ENCODE peak calls at places on chromosomes 1 and 21, in four cellular contexts. B is left colon, I is right cardiac atrium, J is esophagus mucosa. K is an unnamed sample.

GRCh38 chr1:66452162-66452561 is 81.8 kb upstream of the SGIP1 start:
- ATAC-seq in B (no peak), I (no peak), J (no peak), K (no peak)

GRCh38 chr1:112144738-112145426 is 155.4 kb upstream of the KCND3 start:
- ATAC-seq in B (no peak), I (peak), J (no peak), K (no peak)

GRCh38 chr1:113207019-113207418 is 134.0 kb downstream of the LRIG2 start:
- ATAC-seq in B (no peak), I (no peak), J (no peak), K (no peak)

GRCh38 chr1:32406629-32407111 is 12.4 kb upstream of the BSDC1 start:
- ATAC-seq in B (no peak), I (no peak), J (no peak), K (no peak)

GRCh38 chr1:169538998-169539871 is 47.0 kb downstream of the F5 start:
- ATAC-seq in B (no peak), I (no peak), J (peak), K (peak)

GRCh38 chr1:2106681-2107405 is 56.6 kb downstream of the PRKCZ start:
- ATAC-seq in B (no peak), I (no peak), J (no peak), K (no peak)

GRCh38 chr1:234890694-234891093 is 237.9 kb downstream of the TOMM20 start:
- ATAC-seq in B (no peak), I (no peak), J (no peak), K (no peak)

GRCh38 chr1:23661887-23662286 is 29.7 kb upstream of the RPL11 start:
- ATAC-seq in B (no peak), I (no peak), J (peak), K (no peak)

GRCh38 chr21:41778974-41779600 is 12.2 kb upstream of the RIPK4 start:
- ATAC-seq in B (peak), I (no peak), J (no peak), K (no peak)

GRCh38 chr1:153371231-153371630 is 4.2 kb downstream of the S100A12 start:
- ATAC-seq in B (no peak), I (no peak), J (peak), K (no peak)

GRCh38 chr1:115069626-115070308 is 19.5 kb downstream of the TSPAN2 start:
- ATAC-seq in B (peak), I (no peak), J (no peak), K (no peak)

GRCh38 chr1:46784666-46785065 is 14.2 kb upstream of the CYP4B1 start:
- ATAC-seq in B (no peak), I (no peak), J (no peak), K (no peak)

GRCh38 chr1:232682248-232682647 is 52.3 kb upstream of the SIPA1L2 start:
- ATAC-seq in B (peak), I (peak), J (no peak), K (no peak)

GRCh38 chr1:227315500-227316346 is 2.6 kb downstream of the CDC42BPA start:
- ATAC-seq in B (peak), I (peak), J (no peak), K (no peak)

GRCh38 chr21:42991992-42992740 is 17.8 kb downstream of the PKNOX1 start:
- ATAC-seq in B (no peak), I (peak), J (no peak), K (no peak)